ENCODE peak calls at places on chromosomes 3 and 15, in seven cellular contexts. G, J, Y, B, R, A and S are unnamed samples.

GRCh38 chr15:31230630-31231485 is 95.8 kb upstream of the KLF13 start:
- DNase-seq in J (no peak), R (no peak), A (no peak), Y (no peak), B (no peak), G (peak), S (no peak)

GRCh38 chr3:54538346-54538745 is 389.5 kb downstream of the LRTM1 start:
- DNase-seq in J (no peak), A (no peak), R (no peak), B (no peak), Y (no peak), G (no peak), S (no peak)

GRCh38 chr3:172516318-172517214 is 6.7 kb downstream of the TNFSF10 start:
- DNase-seq in G (peak), A (no peak), R (peak), J (peak), B (peak), Y (no peak), S (peak)

GRCh38 chr15:40358492-40359353 is 704 bp downstream of the DISP2 start:
- DNase-seq in G (peak), Y (peak), A (no peak), B (peak), J (no peak), R (no peak), S (no peak)

GRCh38 chr3:142053244-142053643 is 96.1 kb downstream of the TFDP2 start:
- DNase-seq in G (no peak), J (no peak), B (no peak), R (no peak), Y (no peak), A (no peak), S (no peak)

GRCh38 chr3:4302747-4303146 is 422 bp upstream of the SETMAR start:
- DNase-seq in R (peak), G (no peak), A (no peak), B (peak), Y (no peak), J (peak), S (no peak)

GRCh38 chr3:178381555-178381954 is 154.7 kb upstream of the KCNMB2 start:
- DNase-seq in A (no peak), B (no peak), J (no peak), Y (no peak), R (no peak), G (no peak), S (no peak)

GRCh38 chr3:188320757-188321156 is 166.8 kb downstream of the LPP start:
- DNase-seq in B (no peak), A (no peak), G (no peak), Y (no peak), R (no peak), J (no peak), S (no peak)

GRCh38 chr3:172625404-172625803 is 85.5 kb downstream of the NCEH1 start:
- DNase-seq in G (no peak), Y (no peak), R (no peak), J (no peak), B (no peak), A (no peak), S (no peak)

GRCh38 chr3:46845860-46846623 is 17.2 kb downstream of the MYL3 start:
- DNase-seq in B (peak), A (peak), Y (peak), J (peak), R (peak), G (peak), S (peak)

GRCh38 chr3:8607285-8608040 is 37.1 kb downstream of the SSUH2 start:
- DNase-seq in B (peak), Y (no peak), A (no peak), J (no peak), G (no peak), R (peak), S (peak)

GRCh38 chr3:100087203-100087602 is 27.1 kb downstream of the FILIP1L start:
- DNase-seq in Y (no peak), R (no peak), J (no peak), G (no peak), B (no peak), A (no peak), S (no peak)

GRCh38 chr3:136008221-136008620 is 42.7 kb downstream of the PPP2R3A start:
- DNase-seq in A (no peak), Y (no peak), J (no peak), R (no peak), G (no peak), B (no peak), S (no peak)

DNA sequence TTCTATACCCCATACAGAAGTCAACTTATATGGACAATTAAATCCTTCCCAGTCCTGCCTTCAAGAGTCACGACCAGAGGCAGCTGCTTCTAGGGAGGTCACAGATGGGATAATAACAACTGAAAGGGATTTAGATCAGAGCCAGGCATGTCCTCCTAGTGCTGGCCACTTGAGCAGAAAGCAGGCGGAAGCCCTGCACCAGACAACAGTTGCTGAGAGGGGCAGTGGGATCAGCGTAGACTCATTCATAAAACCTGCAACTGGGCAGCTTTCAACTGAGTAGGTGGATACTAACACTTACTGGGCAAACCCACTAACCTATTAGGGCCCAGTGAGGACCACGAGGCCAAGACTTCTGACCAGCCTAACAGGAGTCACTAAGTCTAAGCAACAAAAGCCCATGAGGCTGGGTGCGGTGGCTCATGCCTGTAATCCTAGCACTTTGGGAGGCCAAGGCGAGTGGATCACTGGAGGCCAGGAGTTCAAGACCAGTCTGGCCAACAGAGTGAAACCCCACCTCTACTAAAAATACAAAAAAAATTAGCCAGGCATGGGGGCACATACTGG is 67.0 kb downstream of the DAPK2 start:
- DNase-seq in A (no peak), R (no peak), B (no peak), J (no peak), G (no peak), Y (no peak), S (no peak)
- H3K27ac ChIP-seq in A (no peak), R (no peak), B (no peak), J (peak), G (peak), Y (no peak), S (no peak)

DNA sequence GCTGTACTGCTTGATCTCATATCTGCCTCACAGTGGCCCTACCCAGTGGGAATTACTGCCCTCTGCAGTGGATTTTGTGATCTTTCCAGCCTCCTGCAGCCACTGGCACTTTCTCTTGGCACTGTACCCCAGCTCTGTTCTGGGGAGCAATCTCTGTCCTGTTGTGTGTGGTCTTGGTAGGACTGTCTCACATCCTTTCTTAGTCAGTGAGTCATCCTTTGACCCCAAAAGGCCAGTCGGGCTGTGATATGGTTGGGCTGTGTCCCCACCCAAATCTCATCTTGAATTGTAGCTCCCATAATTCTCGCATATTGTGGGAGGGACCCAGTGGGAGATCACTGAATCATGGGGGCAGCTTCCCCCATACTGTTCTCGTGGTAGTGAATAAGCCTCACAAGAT is 133.3 kb upstream of the TPM1 start:
- DNase-seq in B (no peak), G (no peak), Y (no peak), A (no peak), R (no peak), J (no peak), S (no peak)
- TF ChIP-seq CTCF in B (no peak), G (no peak), Y (no peak), A (no peak), R (no peak), J (no peak), S (no peak)

DNA sequence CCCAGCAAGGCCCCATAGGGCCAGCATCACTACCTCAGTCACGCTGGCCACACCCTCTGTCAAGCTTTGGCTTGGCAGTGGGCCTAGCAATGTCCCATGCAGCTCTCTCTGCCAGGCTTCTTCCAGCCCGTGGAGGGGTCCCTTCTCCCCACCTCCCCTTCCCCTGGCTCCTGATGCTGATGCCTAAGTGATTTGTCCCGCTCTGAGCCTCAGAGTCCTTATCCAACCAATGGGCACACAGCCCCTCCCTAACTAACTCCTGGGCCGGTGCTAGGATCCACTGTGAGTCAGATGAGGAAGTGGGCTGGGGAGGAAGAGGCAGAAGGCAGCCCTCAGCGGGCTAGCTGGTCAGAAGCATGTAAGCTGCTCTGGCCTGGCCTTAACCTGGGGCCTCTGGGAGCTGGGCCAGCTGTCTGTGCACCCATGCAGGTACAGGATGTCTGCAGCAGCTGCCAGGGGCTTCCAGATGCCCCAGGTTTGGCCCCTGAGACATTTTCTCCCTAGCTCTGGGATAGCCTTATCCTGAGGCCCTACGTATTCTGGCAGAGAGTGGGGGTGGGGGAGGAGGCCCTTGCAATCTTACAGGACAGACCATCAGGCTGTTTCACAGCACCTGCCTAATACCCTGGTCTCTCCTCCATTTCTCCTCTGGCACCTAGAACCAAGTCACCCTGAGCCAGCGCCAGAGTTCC is 740 bp upstream of the ZBTB47 start:
- DNase-seq in B (peak), G (peak), R (peak), Y (peak), J (peak), A (no peak), S (no peak)
- TF ChIP-seq POLR2A in B (peak), G (peak), R (peak), Y (peak), J (peak), A (no peak), S (peak)

GRCh38 chr15:48538941-48539340 is 106.6 kb downstream of the FBN1 start:
- DNase-seq in J (no peak), Y (no peak), G (no peak), A (no peak), R (no peak), B (no peak), S (no peak)

GRCh38 chr15:48536681-48537091 is 108.8 kb downstream of the FBN1 start:
- DNase-seq in G (no peak), J (no peak), B (no peak), A (no peak), R (no peak), Y (no peak), S (no peak)

GRCh38 chr15:48541659-48542334 is 103.7 kb downstream of the FBN1 start:
- DNase-seq in Y (no peak), A (no peak), G (no peak), B (no peak), R (no peak), J (no peak), S (no peak)

GRCh38 chr15:48533982-48534381 is 111.5 kb downstream of the FBN1 start:
- DNase-seq in Y (no peak), G (no peak), R (no peak), J (no peak), B (no peak), A (no peak), S (no peak)

GRCh38 chr15:48537277-48538113 is 108.0 kb downstream of the FBN1 start:
- DNase-seq in R (no peak), Y (no peak), J (no peak), A (peak), G (no peak), B (no peak), S (peak)
- H3K27ac ChIP-seq in R (peak), Y (no peak), J (peak), A (no peak), G (peak), B (no peak), S (no peak)

GRCh38 chr15:68644088-68644904 is 65.5 kb downstream of the CORO2B start:
- DNase-seq in R (no peak), Y (no peak), A (no peak), B (no peak), G (no peak), J (peak), S (no peak)
- TF ChIP-seq CTCF in R (no peak), Y (no peak), A (no peak), B (no peak), G (no peak), J (no peak), S (no peak)

DNA sequence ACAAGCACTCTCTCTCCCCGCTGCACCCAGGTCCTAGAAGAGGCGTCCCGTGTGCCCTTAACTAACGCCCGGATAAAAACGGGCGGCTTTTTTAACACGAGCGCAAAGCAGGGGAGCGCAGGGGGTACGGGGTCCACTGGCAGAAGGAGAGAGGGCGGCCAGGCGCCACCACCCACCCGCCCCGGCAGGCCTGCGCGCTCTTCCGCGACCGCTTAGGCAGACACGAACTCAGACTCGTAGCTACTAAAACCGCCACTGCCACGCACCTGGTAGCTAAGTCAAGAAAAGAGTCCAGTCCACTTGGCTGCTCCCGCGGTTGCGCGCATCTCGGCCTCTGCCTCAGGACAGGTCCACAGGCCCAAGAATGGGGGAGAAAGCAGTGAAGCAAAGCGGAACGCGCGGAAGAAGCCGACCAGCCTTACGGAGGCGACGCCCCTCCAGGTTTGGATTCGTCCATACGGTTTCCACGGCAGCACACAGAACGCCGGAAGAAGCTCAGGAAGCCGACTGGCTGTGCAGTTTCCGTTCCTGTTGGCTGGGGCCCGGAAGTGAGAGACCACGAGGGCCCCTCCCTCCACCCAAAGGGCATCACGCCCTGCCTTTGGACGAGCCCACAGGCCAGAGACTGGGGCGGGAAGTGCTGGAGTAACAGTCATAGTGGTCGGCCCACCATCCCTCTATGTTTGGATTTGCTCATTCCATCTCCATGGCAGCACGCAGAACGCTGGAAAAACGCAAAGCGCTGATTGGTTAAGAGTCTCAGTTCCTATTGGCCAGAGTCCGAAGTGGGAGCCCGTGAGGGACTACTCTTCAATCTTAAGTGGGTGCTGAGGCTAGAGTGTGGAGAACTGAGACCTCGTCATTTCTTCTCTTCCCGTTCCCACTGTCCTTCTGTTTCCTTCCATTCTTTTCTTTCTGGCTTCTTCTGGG is at the start of gene ULK4:
- DNase-seq in Y (peak), J (peak), A (peak), B (peak), R (peak), G (peak), S (peak)
- TF ChIP-seq POLR2A in Y (peak), J (no peak), A (no peak), B (peak), R (peak), G (peak), S (no peak)